ENCODE peak calls at places on chromosomes 4 and X, in eight cellular contexts. One of them, this sample, is unnamed.

GRCh38 chrX:84475596-84475995 is 26.7 kb downstream of the HDX start:
- DNase-seq in transverse colon: no peak
- DNase-seq in stomach: no peak
- DNase-seq in IMR-90: no peak
- DNase-seq in body of pancreas: no peak
- DNase-seq in thyroid gland: no peak
- DNase-seq in ovary: no peak
- DNase-seq in tibial nerve: no peak
- DNase-seq in this sample: no peak

GRCh38 chr4:81207793-81208192 is 7.2 kb downstream of the PRKG2 start:
- DNase-seq in thyroid gland: no peak
- DNase-seq in body of pancreas: no peak
- DNase-seq in ovary: no peak
- DNase-seq in stomach: no peak
- DNase-seq in transverse colon: no peak
- DNase-seq in tibial nerve: no peak
- DNase-seq in IMR-90: peak; percentile 89
- DNase-seq in this sample: no peak

GRCh38 chrX:102846544-102847236 is 90.4 kb upstream of the RAB40AL start:
- DNase-seq in transverse colon: no peak
- DNase-seq in thyroid gland: no peak
- DNase-seq in tibial nerve: no peak
- DNase-seq in stomach: no peak
- DNase-seq in ovary: no peak
- DNase-seq in IMR-90: peak; percentile 73
- DNase-seq in body of pancreas: no peak
- DNase-seq in this sample: no peak

GRCh38 chr4:80082693-80083092 is 9.7 kb upstream of the ANTXR2 start:
- DNase-seq in body of pancreas: no peak
- DNase-seq in transverse colon: no peak
- DNase-seq in IMR-90: peak; percentile 56
- DNase-seq in tibial nerve: no peak
- DNase-seq in thyroid gland: no peak
- DNase-seq in ovary: no peak
- DNase-seq in stomach: no peak
- DNase-seq in this sample: no peak

GRCh38 chr4:54737421-54737820 is 79.7 kb downstream of the KIT start:
- DNase-seq in tibial nerve: no peak
- DNase-seq in ovary: no peak
- DNase-seq in stomach: no peak
- DNase-seq in transverse colon: no peak
- DNase-seq in body of pancreas: no peak
- DNase-seq in IMR-90: no peak
- DNase-seq in thyroid gland: no peak
- DNase-seq in this sample: no peak

GRCh38 chrX:2782171-2782570 is 30.3 kb downstream of the XG start:
- DNase-seq in body of pancreas: no peak
- DNase-seq in thyroid gland: no peak
- DNase-seq in stomach: no peak
- DNase-seq in tibial nerve: no peak
- DNase-seq in IMR-90: no peak
- DNase-seq in transverse colon: no peak
- DNase-seq in ovary: no peak
- DNase-seq in this sample: no peak

GRCh38 chrX:10282490-10282889 is 125.7 kb downstream of the CLCN4 start:
- DNase-seq in IMR-90: no peak
- DNase-seq in transverse colon: no peak
- DNase-seq in tibial nerve: no peak
- DNase-seq in ovary: no peak
- DNase-seq in thyroid gland: no peak
- DNase-seq in body of pancreas: no peak
- DNase-seq in stomach: no peak
- DNase-seq in this sample: no peak

GRCh38 chr4:3130826-3131225 is 56.3 kb downstream of the HTT start:
- DNase-seq in body of pancreas: no peak
- DNase-seq in thyroid gland: no peak
- DNase-seq in stomach: no peak
- DNase-seq in ovary: no peak
- DNase-seq in IMR-90: no peak
- DNase-seq in transverse colon: no peak
- DNase-seq in tibial nerve: no peak
- DNase-seq in this sample: no peak

GRCh38 chr4:73911746-73912145 is 42.6 kb downstream of the CXCL1 start:
- DNase-seq in thyroid gland: no peak
- DNase-seq in tibial nerve: no peak
- DNase-seq in ovary: no peak
- DNase-seq in body of pancreas: no peak
- DNase-seq in IMR-90: no peak
- DNase-seq in stomach: no peak
- DNase-seq in transverse colon: no peak
- DNase-seq in this sample: no peak

GRCh38 chr4:78551420-78552351 is at the start of gene ANXA3:
- DNase-seq in transverse colon: peak; percentile 77
- DNase-seq in thyroid gland: peak; percentile 73
- DNase-seq in IMR-90: no peak
- DNase-seq in body of pancreas: peak; percentile 48
- DNase-seq in tibial nerve: no peak
- DNase-seq in stomach: peak; percentile 74
- DNase-seq in ovary: no peak
- DNase-seq in this sample: no peak

GRCh38 chr4:116546759-116547158 is 538.6 kb downstream of the TRAM1L1 start:
- DNase-seq in stomach: no peak
- DNase-seq in transverse colon: no peak
- DNase-seq in IMR-90: no peak
- DNase-seq in body of pancreas: no peak
- DNase-seq in thyroid gland: no peak
- DNase-seq in tibial nerve: no peak
- DNase-seq in ovary: no peak
- DNase-seq in this sample: no peak

GRCh38 chr4:145481942-145482208 is 222 bp downstream of the SMAD1 start:
- DNase-seq in ovary: no peak
- DNase-seq in thyroid gland: no peak
- DNase-seq in transverse colon: no peak
- DNase-seq in stomach: no peak
- DNase-seq in tibial nerve: no peak
- DNase-seq in IMR-90: no peak
- DNase-seq in body of pancreas: no peak
- DNase-seq in this sample: no peak

GRCh38 chr4:169062861-169063197 is 52.8 kb upstream of the CBR4 start:
- DNase-seq in stomach: no peak
- DNase-seq in ovary: peak; percentile 42
- DNase-seq in body of pancreas: no peak
- DNase-seq in thyroid gland: no peak
- DNase-seq in tibial nerve: no peak
- DNase-seq in transverse colon: no peak
- DNase-seq in IMR-90: peak; percentile 34
- DNase-seq in this sample: no peak

GRCh38 chr4:41832961-41833360 is 84.4 kb upstream of the PHOX2B start:
- DNase-seq in body of pancreas: no peak
- DNase-seq in transverse colon: no peak
- DNase-seq in stomach: no peak
- DNase-seq in IMR-90: no peak
- DNase-seq in ovary: no peak
- DNase-seq in thyroid gland: no peak
- DNase-seq in tibial nerve: peak; percentile 6
- DNase-seq in this sample: no peak

GRCh38 chr4:153538408-153539057 is 72.4 kb downstream of the TMEM131L start:
- DNase-seq in ovary: peak; percentile 38
- DNase-seq in stomach: no peak
- DNase-seq in tibial nerve: no peak
- DNase-seq in IMR-90: peak; percentile 26
- DNase-seq in transverse colon: no peak
- DNase-seq in body of pancreas: peak; percentile 79
- DNase-seq in thyroid gland: peak; percentile 50
- DNase-seq in this sample: peak; percentile 33

GRCh38 chr4:83704786-83705185 is 168.9 kb downstream of the GPAT3 start:
- DNase-seq in ovary: no peak
- DNase-seq in stomach: no peak
- DNase-seq in IMR-90: no peak
- DNase-seq in tibial nerve: no peak
- DNase-seq in body of pancreas: no peak
- DNase-seq in transverse colon: no peak
- DNase-seq in thyroid gland: no peak
- DNase-seq in this sample: no peak

GRCh38 chr4:83701041-83701440 is 165.1 kb downstream of the GPAT3 start:
- DNase-seq in body of pancreas: no peak
- DNase-seq in ovary: no peak
- DNase-seq in thyroid gland: no peak
- DNase-seq in IMR-90: no peak
- DNase-seq in transverse colon: no peak
- DNase-seq in stomach: no peak
- DNase-seq in tibial nerve: no peak
- DNase-seq in this sample: no peak

DNA sequence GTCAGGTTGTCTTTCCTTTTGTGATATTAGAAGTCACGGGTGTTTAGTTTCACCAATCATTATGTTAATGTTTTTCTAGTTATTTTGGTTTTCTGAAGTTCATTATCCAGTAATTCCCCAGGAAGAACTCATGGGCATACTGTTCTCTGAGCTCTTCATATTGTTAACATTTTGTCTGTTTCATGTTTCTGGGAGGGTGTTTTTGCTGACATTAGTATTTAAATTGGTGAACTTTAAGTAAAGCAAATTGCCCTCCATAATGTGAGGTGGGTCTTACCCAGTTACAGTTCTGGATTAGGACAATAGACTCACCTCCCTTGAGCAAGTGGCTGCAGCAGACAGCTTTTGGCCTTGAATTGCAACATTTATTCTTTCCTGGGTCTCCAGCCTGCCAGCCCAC is 163.4 kb downstream of the GPAT3 start:
- DNase-seq in transverse colon: no peak
- DNase-seq in ovary: no peak
- DNase-seq in thyroid gland: no peak
- DNase-seq in body of pancreas: no peak
- DNase-seq in IMR-90: no peak
- DNase-seq in tibial nerve: no peak
- DNase-seq in stomach: no peak
- DNase-seq in this sample: no peak
- TF ChIP-seq POLR2A in transverse colon: no peak
- TF ChIP-seq POLR2A in ovary: no peak
- TF ChIP-seq POLR2A in thyroid gland: no peak
- TF ChIP-seq POLR2A in body of pancreas: no peak
- TF ChIP-seq POLR2A in IMR-90: no peak
- TF ChIP-seq POLR2A in tibial nerve: no peak
- TF ChIP-seq POLR2A in stomach: no peak
- TF ChIP-seq POLR2A in this sample: no peak

GRCh38 chrX:114037515-114037914 is 546.4 kb upstream of the HTR2C start:
- DNase-seq in transverse colon: no peak
- DNase-seq in IMR-90: no peak
- DNase-seq in ovary: no peak
- DNase-seq in tibial nerve: no peak
- DNase-seq in thyroid gland: no peak
- DNase-seq in body of pancreas: no peak
- DNase-seq in stomach: no peak
- DNase-seq in this sample: no peak

DNA sequence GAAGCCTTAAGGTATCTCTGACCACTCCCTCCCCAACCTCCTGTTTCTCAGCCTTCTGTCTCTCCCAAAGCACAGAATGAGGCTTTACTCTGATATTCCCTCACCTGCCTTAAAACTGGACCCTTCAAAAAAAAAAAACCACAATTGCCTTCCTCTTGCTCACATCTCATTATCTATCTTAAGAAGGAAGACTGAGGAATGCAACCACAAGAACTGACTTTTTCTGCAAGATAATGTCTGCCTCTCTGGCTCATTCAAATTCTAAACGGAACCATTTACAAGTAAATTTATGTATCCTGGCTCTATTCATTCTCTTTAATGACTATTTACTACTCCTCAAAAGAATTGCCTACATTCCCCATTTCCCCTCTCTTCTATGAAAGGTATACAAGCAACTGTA is 545.5 kb upstream of the HTR2C start:
- DNase-seq in ovary: no peak
- DNase-seq in transverse colon: no peak
- DNase-seq in body of pancreas: no peak
- DNase-seq in tibial nerve: no peak
- DNase-seq in IMR-90: no peak
- DNase-seq in stomach: no peak
- DNase-seq in thyroid gland: no peak
- DNase-seq in this sample: no peak
- H3K4me3 ChIP-seq in ovary: no peak overlapping the region
- H3K4me3 ChIP-seq in transverse colon: no peak overlapping the region
- H3K4me3 ChIP-seq in body of pancreas: no peak overlapping the region
- H3K4me3 ChIP-seq in tibial nerve: no peak overlapping the region
- H3K4me3 ChIP-seq in IMR-90: no peak overlapping the region
- H3K4me3 ChIP-seq in stomach: no peak overlapping the region
- H3K4me3 ChIP-seq in thyroid gland: no peak overlapping the region
- H3K4me3 ChIP-seq in this sample: no peak overlapping the region

GRCh38 chr4:61375316-61375715 is 175.2 kb downstream of the ADGRL3 start:
- DNase-seq in IMR-90: no peak
- DNase-seq in ovary: no peak
- DNase-seq in transverse colon: no peak
- DNase-seq in tibial nerve: no peak
- DNase-seq in stomach: no peak
- DNase-seq in thyroid gland: no peak
- DNase-seq in body of pancreas: no peak
- DNase-seq in this sample: no peak

GRCh38 chr4:61379406-61379805 is 179.3 kb downstream of the ADGRL3 start:
- DNase-seq in IMR-90: no peak
- DNase-seq in stomach: no peak
- DNase-seq in body of pancreas: no peak
- DNase-seq in ovary: no peak
- DNase-seq in thyroid gland: no peak
- DNase-seq in tibial nerve: no peak
- DNase-seq in transverse colon: no peak
- DNase-seq in this sample: no peak

GRCh38 chr4:61376301-61376700 is 176.2 kb downstream of the ADGRL3 start:
- DNase-seq in ovary: no peak
- DNase-seq in tibial nerve: no peak
- DNase-seq in stomach: no peak
- DNase-seq in IMR-90: no peak
- DNase-seq in thyroid gland: no peak
- DNase-seq in transverse colon: no peak
- DNase-seq in body of pancreas: no peak
- DNase-seq in this sample: no peak

GRCh38 chr4:61373901-61374611 is 173.9 kb downstream of the ADGRL3 start:
- DNase-seq in stomach: no peak
- DNase-seq in tibial nerve: no peak
- DNase-seq in body of pancreas: no peak
- DNase-seq in transverse colon: no peak
- DNase-seq in ovary: no peak
- DNase-seq in thyroid gland: no peak
- DNase-seq in IMR-90: peak; percentile 7
- DNase-seq in this sample: no peak

DNA sequence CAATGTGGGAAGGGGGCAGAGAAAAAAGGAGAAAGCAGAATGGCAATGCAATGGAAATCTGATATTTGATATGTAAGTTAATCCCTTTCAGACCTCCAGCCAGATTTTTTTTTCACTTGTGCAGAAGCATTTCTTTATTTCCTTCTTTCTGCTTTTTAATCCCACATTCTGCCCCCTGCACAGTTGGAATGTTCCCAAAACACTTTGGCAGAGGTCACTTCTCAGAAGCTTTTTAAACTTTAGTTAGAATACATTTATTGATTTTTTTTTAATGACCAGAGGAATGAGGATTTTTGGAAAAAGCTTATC is 174.4 kb downstream of the ADGRL3 start:
- DNase-seq in tibial nerve: no peak
- DNase-seq in thyroid gland: no peak
- DNase-seq in transverse colon: no peak
- DNase-seq in ovary: no peak
- DNase-seq in body of pancreas: peak; percentile 14
- DNase-seq in IMR-90: peak; percentile 0
- DNase-seq in stomach: no peak
- DNase-seq in this sample: no peak
- TF ChIP-seq CTCF in tibial nerve: no peak
- TF ChIP-seq CTCF in thyroid gland: no peak
- TF ChIP-seq CTCF in transverse colon: no peak
- TF ChIP-seq CTCF in ovary: no peak
- TF ChIP-seq CTCF in body of pancreas: no peak
- TF ChIP-seq CTCF in IMR-90: no peak
- TF ChIP-seq CTCF in stomach: no peak
- TF ChIP-seq CTCF in this sample: no peak

GRCh38 chr4:46081674-46082073 is 42.2 kb downstream of the GABRG1 start:
- DNase-seq in transverse colon: no peak
- DNase-seq in IMR-90: no peak
- DNase-seq in tibial nerve: no peak
- DNase-seq in ovary: no peak
- DNase-seq in stomach: no peak
- DNase-seq in body of pancreas: no peak
- DNase-seq in thyroid gland: no peak
- DNase-seq in this sample: no peak
- TF ChIP-seq POLR2A in transverse colon: no peak
- TF ChIP-seq POLR2A in IMR-90: no peak
- TF ChIP-seq POLR2A in tibial nerve: no peak
- TF ChIP-seq POLR2A in ovary: no peak
- TF ChIP-seq POLR2A in stomach: no peak
- TF ChIP-seq POLR2A in body of pancreas: no peak
- TF ChIP-seq POLR2A in thyroid gland: no peak
- TF ChIP-seq POLR2A in this sample: no peak